ENCODE peak calls at places on chromosome 18, in nine cellular contexts. One of them, this sample, is unnamed.

GRCh38 chr18:74796928-74797576 is 199.4 kb downstream of the ZNF407 start:
- DNase-seq in endothelial cell: no peak
- DNase-seq in stimulated activated CD8-positive, alpha-beta memory T cell treated with anti-CD3 and anti-CD28 coated beads, Interleukin-4, amount 100 ng/mL, for 4 hours: no peak
- DNase-seq in H54: no peak
- DNase-seq in left cardiac atrium: no peak
- DNase-seq in neural progenitor cell: no peak
- DNase-seq in CD8-positive, alpha-beta T cell: no peak
- DNase-seq in NCI-H1092: peak; percentile 53
- DNase-seq in anterior cingulate cortex: no peak
- DNase-seq in this sample: no peak

GRCh38 chr18:69559604-69560003 is 158.9 kb downstream of the DOK6 start:
- DNase-seq in endothelial cell: no peak
- DNase-seq in stimulated activated CD8-positive, alpha-beta memory T cell treated with anti-CD3 and anti-CD28 coated beads, Interleukin-4, amount 100 ng/mL, for 4 hours: no peak
- DNase-seq in H54: no peak
- DNase-seq in left cardiac atrium: no peak
- DNase-seq in neural progenitor cell: peak; percentile 60
- DNase-seq in CD8-positive, alpha-beta T cell: no peak
- DNase-seq in NCI-H1092: no peak
- DNase-seq in anterior cingulate cortex: no peak
- DNase-seq in this sample: no peak

GRCh38 chr18:77995593-77995992 is 745.9 kb downstream of the GALR1 start:
- DNase-seq in endothelial cell: no peak
- DNase-seq in stimulated activated CD8-positive, alpha-beta memory T cell treated with anti-CD3 and anti-CD28 coated beads, Interleukin-4, amount 100 ng/mL, for 4 hours: no peak
- DNase-seq in H54: no peak
- DNase-seq in left cardiac atrium: no peak
- DNase-seq in neural progenitor cell: no peak
- DNase-seq in CD8-positive, alpha-beta T cell: no peak
- DNase-seq in NCI-H1092: no peak
- DNase-seq in anterior cingulate cortex: no peak
- DNase-seq in this sample: no peak

GRCh38 chr18:63949068-63949737 is at the start of gene HMSD:
- DNase-seq in endothelial cell: peak; percentile 73
- DNase-seq in stimulated activated CD8-positive, alpha-beta memory T cell treated with anti-CD3 and anti-CD28 coated beads, Interleukin-4, amount 100 ng/mL, for 4 hours: no peak
- DNase-seq in H54: no peak
- DNase-seq in left cardiac atrium: peak; percentile 65
- DNase-seq in neural progenitor cell: peak; percentile 84
- DNase-seq in CD8-positive, alpha-beta T cell: peak; percentile 38
- DNase-seq in NCI-H1092: peak; percentile 38
- DNase-seq in anterior cingulate cortex: peak; percentile 61
- DNase-seq in this sample: peak; percentile 15

GRCh38 chr18:49368876-49369440 is 91.5 kb downstream of the DYM start:
- DNase-seq in endothelial cell: no peak
- DNase-seq in stimulated activated CD8-positive, alpha-beta memory T cell treated with anti-CD3 and anti-CD28 coated beads, Interleukin-4, amount 100 ng/mL, for 4 hours: no peak
- DNase-seq in H54: no peak
- DNase-seq in left cardiac atrium: no peak
- DNase-seq in neural progenitor cell: peak; percentile 25
- DNase-seq in CD8-positive, alpha-beta T cell: no peak
- DNase-seq in NCI-H1092: peak; percentile 15
- DNase-seq in anterior cingulate cortex: peak; percentile 1
- DNase-seq in this sample: no peak

GRCh38 chr18:31648966-31649429 is 35.4 kb downstream of the B4GALT6 start:
- DNase-seq in endothelial cell: no peak
- DNase-seq in stimulated activated CD8-positive, alpha-beta memory T cell treated with anti-CD3 and anti-CD28 coated beads, Interleukin-4, amount 100 ng/mL, for 4 hours: no peak
- DNase-seq in H54: peak; percentile 18
- DNase-seq in left cardiac atrium: no peak
- DNase-seq in neural progenitor cell: no peak
- DNase-seq in CD8-positive, alpha-beta T cell: no peak
- DNase-seq in NCI-H1092: no peak
- DNase-seq in anterior cingulate cortex: no peak
- DNase-seq in this sample: no peak

GRCh38 chr18:10488022-10488421 is 33.6 kb downstream of the APCDD1 start:
- DNase-seq in endothelial cell: no peak
- DNase-seq in stimulated activated CD8-positive, alpha-beta memory T cell treated with anti-CD3 and anti-CD28 coated beads, Interleukin-4, amount 100 ng/mL, for 4 hours: no peak
- DNase-seq in H54: no peak
- DNase-seq in left cardiac atrium: no peak
- DNase-seq in neural progenitor cell: no peak
- DNase-seq in CD8-positive, alpha-beta T cell: no peak
- DNase-seq in NCI-H1092: no peak
- DNase-seq in anterior cingulate cortex: no peak
- DNase-seq in this sample: no peak

GRCh38 chr18:75730249-75730648 is 302.7 kb upstream of the SMIM21 start:
- DNase-seq in endothelial cell: no peak
- DNase-seq in stimulated activated CD8-positive, alpha-beta memory T cell treated with anti-CD3 and anti-CD28 coated beads, Interleukin-4, amount 100 ng/mL, for 4 hours: no peak
- DNase-seq in H54: no peak
- DNase-seq in left cardiac atrium: no peak
- DNase-seq in neural progenitor cell: no peak
- DNase-seq in CD8-positive, alpha-beta T cell: no peak
- DNase-seq in NCI-H1092: no peak
- DNase-seq in anterior cingulate cortex: no peak
- DNase-seq in this sample: no peak

GRCh38 chr18:75111673-75112485 is 97.1 kb downstream of the PTGR3 start:
- DNase-seq in endothelial cell: no peak
- DNase-seq in stimulated activated CD8-positive, alpha-beta memory T cell treated with anti-CD3 and anti-CD28 coated beads, Interleukin-4, amount 100 ng/mL, for 4 hours: no peak
- DNase-seq in H54: no peak
- DNase-seq in left cardiac atrium: no peak
- DNase-seq in neural progenitor cell: no peak
- DNase-seq in CD8-positive, alpha-beta T cell: no peak
- DNase-seq in NCI-H1092: no peak
- DNase-seq in anterior cingulate cortex: no peak
- DNase-seq in this sample: no peak

GRCh38 chr18:36850527-36851201 is 21.7 kb downstream of the KIAA1328 start:
- DNase-seq in endothelial cell: no peak
- DNase-seq in stimulated activated CD8-positive, alpha-beta memory T cell treated with anti-CD3 and anti-CD28 coated beads, Interleukin-4, amount 100 ng/mL, for 4 hours: no peak
- DNase-seq in H54: no peak
- DNase-seq in left cardiac atrium: no peak
- DNase-seq in neural progenitor cell: no peak
- DNase-seq in CD8-positive, alpha-beta T cell: no peak
- DNase-seq in NCI-H1092: no peak
- DNase-seq in anterior cingulate cortex: no peak
- DNase-seq in this sample: no peak

GRCh38 chr18:74081966-74082365 is 65.7 kb downstream of the FBXO15 start:
- DNase-seq in endothelial cell: no peak
- DNase-seq in stimulated activated CD8-positive, alpha-beta memory T cell treated with anti-CD3 and anti-CD28 coated beads, Interleukin-4, amount 100 ng/mL, for 4 hours: no peak
- DNase-seq in H54: no peak
- DNase-seq in left cardiac atrium: no peak
- DNase-seq in neural progenitor cell: no peak
- DNase-seq in CD8-positive, alpha-beta T cell: no peak
- DNase-seq in NCI-H1092: no peak
- DNase-seq in anterior cingulate cortex: no peak
- DNase-seq in this sample: no peak

GRCh38 chr18:73381361-73382031 is 513.7 kb upstream of the NETO1 start:
- DNase-seq in endothelial cell: no peak
- DNase-seq in stimulated activated CD8-positive, alpha-beta memory T cell treated with anti-CD3 and anti-CD28 coated beads, Interleukin-4, amount 100 ng/mL, for 4 hours: no peak
- DNase-seq in H54: no peak
- DNase-seq in left cardiac atrium: no peak
- DNase-seq in neural progenitor cell: no peak
- DNase-seq in CD8-positive, alpha-beta T cell: no peak
- DNase-seq in NCI-H1092: no peak
- DNase-seq in anterior cingulate cortex: no peak
- DNase-seq in this sample: no peak

GRCh38 chr18:1848716-1849115 is 722.6 kb downstream of the METTL4 start:
- DNase-seq in endothelial cell: no peak
- DNase-seq in stimulated activated CD8-positive, alpha-beta memory T cell treated with anti-CD3 and anti-CD28 coated beads, Interleukin-4, amount 100 ng/mL, for 4 hours: no peak
- DNase-seq in H54: no peak
- DNase-seq in left cardiac atrium: no peak
- DNase-seq in neural progenitor cell: no peak
- DNase-seq in CD8-positive, alpha-beta T cell: no peak
- DNase-seq in NCI-H1092: no peak
- DNase-seq in anterior cingulate cortex: no peak
- DNase-seq in this sample: no peak

GRCh38 chr18:3584897-3585460 is 135.0 kb downstream of the TGIF1 start:
- DNase-seq in endothelial cell: no peak
- DNase-seq in stimulated activated CD8-positive, alpha-beta memory T cell treated with anti-CD3 and anti-CD28 coated beads, Interleukin-4, amount 100 ng/mL, for 4 hours: no peak
- DNase-seq in H54: no peak
- DNase-seq in left cardiac atrium: no peak
- DNase-seq in neural progenitor cell: no peak
- DNase-seq in CD8-positive, alpha-beta T cell: no peak
- DNase-seq in NCI-H1092: no peak
- DNase-seq in anterior cingulate cortex: no peak
- DNase-seq in this sample: no peak

GRCh38 chr18:985301-985700 is 80.6 kb downstream of the ADCYAP1 start:
- DNase-seq in endothelial cell: no peak
- DNase-seq in stimulated activated CD8-positive, alpha-beta memory T cell treated with anti-CD3 and anti-CD28 coated beads, Interleukin-4, amount 100 ng/mL, for 4 hours: no peak
- DNase-seq in H54: no peak
- DNase-seq in left cardiac atrium: no peak
- DNase-seq in neural progenitor cell: peak; percentile 52
- DNase-seq in CD8-positive, alpha-beta T cell: no peak
- DNase-seq in NCI-H1092: peak; percentile 70
- DNase-seq in anterior cingulate cortex: no peak
- DNase-seq in this sample: no peak

GRCh38 chr18:48402953-48403352 is 6.2 kb downstream of the ZBTB7C start:
- DNase-seq in endothelial cell: no peak
- DNase-seq in stimulated activated CD8-positive, alpha-beta memory T cell treated with anti-CD3 and anti-CD28 coated beads, Interleukin-4, amount 100 ng/mL, for 4 hours: no peak
- DNase-seq in H54: no peak
- DNase-seq in left cardiac atrium: no peak
- DNase-seq in neural progenitor cell: no peak
- DNase-seq in CD8-positive, alpha-beta T cell: no peak
- DNase-seq in NCI-H1092: no peak
- DNase-seq in anterior cingulate cortex: no peak
- DNase-seq in this sample: no peak

GRCh38 chr18:54089749-54090459 is 134.6 kb downstream of the MBD2 start:
- DNase-seq in endothelial cell: no peak
- DNase-seq in stimulated activated CD8-positive, alpha-beta memory T cell treated with anti-CD3 and anti-CD28 coated beads, Interleukin-4, amount 100 ng/mL, for 4 hours: no peak
- DNase-seq in H54: no peak
- DNase-seq in left cardiac atrium: no peak
- DNase-seq in neural progenitor cell: peak; percentile 60
- DNase-seq in CD8-positive, alpha-beta T cell: no peak
- DNase-seq in NCI-H1092: no peak
- DNase-seq in anterior cingulate cortex: no peak
- DNase-seq in this sample: no peak

GRCh38 chr18:56748698-56749268 is 97.6 kb downstream of the WDR7 start:
- DNase-seq in endothelial cell: peak; percentile 16
- DNase-seq in stimulated activated CD8-positive, alpha-beta memory T cell treated with anti-CD3 and anti-CD28 coated beads, Interleukin-4, amount 100 ng/mL, for 4 hours: no peak
- DNase-seq in H54: no peak
- DNase-seq in left cardiac atrium: no peak
- DNase-seq in neural progenitor cell: peak; percentile 59
- DNase-seq in CD8-positive, alpha-beta T cell: no peak
- DNase-seq in NCI-H1092: peak; percentile 35
- DNase-seq in anterior cingulate cortex: no peak
- DNase-seq in this sample: no peak

GRCh38 chr18:50700245-50701165 is 119.3 kb downstream of the MRO start:
- DNase-seq in endothelial cell: no peak
- DNase-seq in stimulated activated CD8-positive, alpha-beta memory T cell treated with anti-CD3 and anti-CD28 coated beads, Interleukin-4, amount 100 ng/mL, for 4 hours: no peak
- DNase-seq in H54: no peak
- DNase-seq in left cardiac atrium: no peak
- DNase-seq in neural progenitor cell: no peak
- DNase-seq in CD8-positive, alpha-beta T cell: no peak
- DNase-seq in NCI-H1092: no peak
- DNase-seq in anterior cingulate cortex: no peak
- DNase-seq in this sample: no peak

GRCh38 chr18:8754995-8755955 is 49.9 kb downstream of the MTCL1 start:
- DNase-seq in endothelial cell: no peak
- DNase-seq in stimulated activated CD8-positive, alpha-beta memory T cell treated with anti-CD3 and anti-CD28 coated beads, Interleukin-4, amount 100 ng/mL, for 4 hours: no peak
- DNase-seq in H54: no peak
- DNase-seq in left cardiac atrium: no peak
- DNase-seq in neural progenitor cell: no peak
- DNase-seq in CD8-positive, alpha-beta T cell: peak; percentile 47
- DNase-seq in NCI-H1092: no peak
- DNase-seq in anterior cingulate cortex: no peak
- DNase-seq in this sample: peak; percentile 24

GRCh38 chr18:71322201-71322600 is 1033.4 kb downstream of the SOCS6 start:
- DNase-seq in endothelial cell: no peak
- DNase-seq in stimulated activated CD8-positive, alpha-beta memory T cell treated with anti-CD3 and anti-CD28 coated beads, Interleukin-4, amount 100 ng/mL, for 4 hours: no peak
- DNase-seq in H54: no peak
- DNase-seq in left cardiac atrium: no peak
- DNase-seq in neural progenitor cell: no peak
- DNase-seq in CD8-positive, alpha-beta T cell: no peak
- DNase-seq in NCI-H1092: no peak
- DNase-seq in anterior cingulate cortex: no peak
- DNase-seq in this sample: no peak

GRCh38 chr18:31325051-31325450 is 7.1 kb downstream of the DSG1 start:
- DNase-seq in endothelial cell: no peak
- DNase-seq in stimulated activated CD8-positive, alpha-beta memory T cell treated with anti-CD3 and anti-CD28 coated beads, Interleukin-4, amount 100 ng/mL, for 4 hours: no peak
- DNase-seq in H54: no peak
- DNase-seq in left cardiac atrium: peak; percentile 27
- DNase-seq in neural progenitor cell: no peak
- DNase-seq in CD8-positive, alpha-beta T cell: no peak
- DNase-seq in NCI-H1092: no peak
- DNase-seq in anterior cingulate cortex: no peak
- DNase-seq in this sample: no peak

GRCh38 chr18:60663060-60663989 is 290.8 kb upstream of the MC4R start:
- DNase-seq in endothelial cell: no peak
- DNase-seq in stimulated activated CD8-positive, alpha-beta memory T cell treated with anti-CD3 and anti-CD28 coated beads, Interleukin-4, amount 100 ng/mL, for 4 hours: no peak
- DNase-seq in H54: no peak
- DNase-seq in left cardiac atrium: no peak
- DNase-seq in neural progenitor cell: no peak
- DNase-seq in CD8-positive, alpha-beta T cell: no peak
- DNase-seq in NCI-H1092: no peak
- DNase-seq in anterior cingulate cortex: no peak
- DNase-seq in this sample: no peak

GRCh38 chr18:60838677-60839076 is 466.1 kb upstream of the MC4R start:
- DNase-seq in endothelial cell: no peak
- DNase-seq in stimulated activated CD8-positive, alpha-beta memory T cell treated with anti-CD3 and anti-CD28 coated beads, Interleukin-4, amount 100 ng/mL, for 4 hours: no peak
- DNase-seq in H54: no peak
- DNase-seq in left cardiac atrium: no peak
- DNase-seq in neural progenitor cell: no peak
- DNase-seq in CD8-positive, alpha-beta T cell: no peak
- DNase-seq in NCI-H1092: no peak
- DNase-seq in anterior cingulate cortex: no peak
- DNase-seq in this sample: no peak

GRCh38 chr18:4455113-4455811 is at the start of gene DLGAP1:
- DNase-seq in endothelial cell: peak; percentile 64
- DNase-seq in stimulated activated CD8-positive, alpha-beta memory T cell treated with anti-CD3 and anti-CD28 coated beads, Interleukin-4, amount 100 ng/mL, for 4 hours: no peak
- DNase-seq in H54: no peak
- DNase-seq in left cardiac atrium: peak; percentile 30
- DNase-seq in neural progenitor cell: peak; percentile 95
- DNase-seq in CD8-positive, alpha-beta T cell: no peak
- DNase-seq in NCI-H1092: peak; percentile 20
- DNase-seq in anterior cingulate cortex: peak; percentile 66
- DNase-seq in this sample: no peak

GRCh38 chr18:22391571-22392359 is 25.9 kb downstream of the CTAGE1 start:
- DNase-seq in endothelial cell: no peak
- DNase-seq in stimulated activated CD8-positive, alpha-beta memory T cell treated with anti-CD3 and anti-CD28 coated beads, Interleukin-4, amount 100 ng/mL, for 4 hours: peak; percentile 3
- DNase-seq in H54: peak; percentile 15
- DNase-seq in left cardiac atrium: peak; percentile 44
- DNase-seq in neural progenitor cell: no peak
- DNase-seq in CD8-positive, alpha-beta T cell: peak; percentile 61
- DNase-seq in NCI-H1092: no peak
- DNase-seq in anterior cingulate cortex: no peak
- DNase-seq in this sample: peak; percentile 63

GRCh38 chr18:48376406-48376805 is 32.8 kb downstream of the ZBTB7C start:
- DNase-seq in endothelial cell: no peak
- DNase-seq in stimulated activated CD8-positive, alpha-beta memory T cell treated with anti-CD3 and anti-CD28 coated beads, Interleukin-4, amount 100 ng/mL, for 4 hours: no peak
- DNase-seq in H54: no peak
- DNase-seq in left cardiac atrium: no peak
- DNase-seq in neural progenitor cell: peak; percentile 71
- DNase-seq in CD8-positive, alpha-beta T cell: no peak
- DNase-seq in NCI-H1092: no peak
- DNase-seq in anterior cingulate cortex: no peak
- DNase-seq in this sample: no peak

GRCh38 chr18:28961669-28962228 is 784.8 kb upstream of the CDH2 start:
- DNase-seq in endothelial cell: peak; percentile 47
- DNase-seq in stimulated activated CD8-positive, alpha-beta memory T cell treated with anti-CD3 and anti-CD28 coated beads, Interleukin-4, amount 100 ng/mL, for 4 hours: no peak
- DNase-seq in H54: no peak
- DNase-seq in left cardiac atrium: no peak
- DNase-seq in neural progenitor cell: peak; percentile 73
- DNase-seq in CD8-positive, alpha-beta T cell: no peak
- DNase-seq in NCI-H1092: peak; percentile 52
- DNase-seq in anterior cingulate cortex: no peak
- DNase-seq in this sample: no peak

GRCh38 chr18:54805571-54806334 is 22.5 kb upstream of the RAB27B start:
- DNase-seq in endothelial cell: no peak
- DNase-seq in stimulated activated CD8-positive, alpha-beta memory T cell treated with anti-CD3 and anti-CD28 coated beads, Interleukin-4, amount 100 ng/mL, for 4 hours: no peak
- DNase-seq in H54: peak; percentile 6
- DNase-seq in left cardiac atrium: no peak
- DNase-seq in neural progenitor cell: no peak
- DNase-seq in CD8-positive, alpha-beta T cell: no peak
- DNase-seq in NCI-H1092: no peak
- DNase-seq in anterior cingulate cortex: no peak
- DNase-seq in this sample: no peak

GRCh38 chr18:73947180-73947989 is 200.2 kb downstream of the FBXO15 start:
- DNase-seq in endothelial cell: no peak
- DNase-seq in stimulated activated CD8-positive, alpha-beta memory T cell treated with anti-CD3 and anti-CD28 coated beads, Interleukin-4, amount 100 ng/mL, for 4 hours: no peak
- DNase-seq in H54: no peak
- DNase-seq in left cardiac atrium: no peak
- DNase-seq in neural progenitor cell: no peak
- DNase-seq in CD8-positive, alpha-beta T cell: no peak
- DNase-seq in NCI-H1092: no peak
- DNase-seq in anterior cingulate cortex: no peak
- DNase-seq in this sample: no peak

GRCh38 chr18:44885507-44885906 is 204.8 kb downstream of the SETBP1 start:
- DNase-seq in endothelial cell: no peak
- DNase-seq in stimulated activated CD8-positive, alpha-beta memory T cell treated with anti-CD3 and anti-CD28 coated beads, Interleukin-4, amount 100 ng/mL, for 4 hours: no peak
- DNase-seq in H54: no peak
- DNase-seq in left cardiac atrium: no peak
- DNase-seq in neural progenitor cell: no peak
- DNase-seq in CD8-positive, alpha-beta T cell: no peak
- DNase-seq in NCI-H1092: no peak
- DNase-seq in anterior cingulate cortex: no peak
- DNase-seq in this sample: no peak

This sample was measured in activated gamma-delta T cell treated with anti-CD3 and anti-CD28 coated beads, Interleukin-2, amount 50 U/mL, for 16 hours.